ENCODE peak calls at places on chromosomes 12 and 14, in five cellular contexts. K, F, T, Z and S are unnamed samples.

GRCh38 chr14:66066991-66067788 is 419.0 kb upstream of the CCDC196 start:
- DNase-seq in K (no peak), F (no peak), Z (no peak), T (no peak), S (no peak)

GRCh38 chr12:54140958-54141388 is 47.8 kb downstream of the SMUG1 start:
- DNase-seq in K (no peak), Z (no peak), F (peak; percentile 40), T (no peak), S (no peak)

GRCh38 chr14:103333754-103334643 is at the start of gene EIF5:
- DNase-seq in K (peak; percentile 97), F (peak; percentile 89), T (peak; percentile 99), Z (peak; percentile 99), S (peak; percentile 98)

GRCh38 chr12:95601626-95602025 is 50.4 kb upstream of the USP44 start:
- DNase-seq in K (no peak), Z (no peak), T (peak; percentile 73), F (no peak), S (no peak)

GRCh38 chr12:45670339-45671065 is 59.0 kb upstream of the ARID2 start:
- DNase-seq in T (no peak), F (no peak), Z (no peak), K (peak; percentile 38), S (peak; percentile 51)

GRCh38 chr14:103418508-103418818 is 33.2 kb downstream of the MARK3 start:
- DNase-seq in T (peak; percentile 78), F (peak; percentile 61), Z (no peak), K (no peak), S (no peak)

GRCh38 chr12:93594766-93595165 is 22.3 kb downstream of the SOCS2 start:
- DNase-seq in F (no peak), T (no peak), K (no peak), Z (no peak), S (no peak)

GRCh38 chr14:91229743-91230200 is 14.7 kb downstream of the GPR68 start:
- DNase-seq in F (no peak), T (no peak), Z (peak; percentile 85), K (peak; percentile 79), S (peak; percentile 64)